ENCODE peak calls at places on chromosomes 16 and 17, in ten cellular contexts. One of them, this sample, is unnamed.

GRCh38 chr16:72073831-72074230 is 10.8 kb downstream of the HPR start:
- DNase-seq in body of pancreas: peak
- DNase-seq in mucosa of descending colon: no peak
- DNase-seq in neuronal stem cell: no peak
- DNase-seq in foreskin fibroblast: no peak
- DNase-seq in stomach: peak
- DNase-seq in heart right ventricle: peak
- DNase-seq in small intestine: no peak
- DNase-seq in PC-3: no peak
- DNase-seq in AG04449: no peak
- DNase-seq in this sample: no peak

GRCh38 chr16:75413951-75414350 is 19.4 kb downstream of the CFDP1 start:
- DNase-seq in body of pancreas: no peak
- DNase-seq in mucosa of descending colon: no peak
- DNase-seq in neuronal stem cell: no peak
- DNase-seq in foreskin fibroblast: no peak
- DNase-seq in stomach: no peak
- DNase-seq in heart right ventricle: no peak
- DNase-seq in small intestine: no peak
- DNase-seq in PC-3: no peak
- DNase-seq in AG04449: no peak
- DNase-seq in this sample: no peak

GRCh38 chr16:17269434-17269833 is 201.3 kb downstream of the XYLT1 start:
- DNase-seq in body of pancreas: no peak
- DNase-seq in mucosa of descending colon: no peak
- DNase-seq in neuronal stem cell: no peak
- DNase-seq in foreskin fibroblast: peak
- DNase-seq in stomach: no peak
- DNase-seq in heart right ventricle: no peak
- DNase-seq in small intestine: no peak
- DNase-seq in PC-3: no peak
- DNase-seq in AG04449: no peak
- DNase-seq in this sample: no peak

GRCh38 chr16:85514601-85515318 is 98.4 kb upstream of the GSE1 start:
- DNase-seq in body of pancreas: peak
- DNase-seq in mucosa of descending colon: no peak
- DNase-seq in neuronal stem cell: peak
- DNase-seq in foreskin fibroblast: peak
- DNase-seq in stomach: peak
- DNase-seq in heart right ventricle: peak
- DNase-seq in small intestine: peak
- DNase-seq in PC-3: peak
- DNase-seq in AG04449: peak
- DNase-seq in this sample: no peak

GRCh38 chr17:17874478-17874877 is 37.7 kb upstream of the SREBF1 start:
- DNase-seq in body of pancreas: no peak
- DNase-seq in mucosa of descending colon: no peak
- DNase-seq in neuronal stem cell: no peak
- DNase-seq in foreskin fibroblast: peak
- DNase-seq in stomach: no peak
- DNase-seq in heart right ventricle: no peak
- DNase-seq in small intestine: no peak
- DNase-seq in PC-3: peak
- DNase-seq in AG04449: no peak
- DNase-seq in this sample: no peak

GRCh38 chr16:24834459-24835335 is 11.1 kb upstream of the SLC5A11 start:
- DNase-seq in body of pancreas: no peak
- DNase-seq in mucosa of descending colon: peak
- DNase-seq in neuronal stem cell: no peak
- DNase-seq in foreskin fibroblast: peak
- DNase-seq in stomach: peak
- DNase-seq in heart right ventricle: no peak
- DNase-seq in small intestine: peak
- DNase-seq in PC-3: peak
- DNase-seq in AG04449: no peak
- DNase-seq in this sample: no peak

GRCh38 chr16:75402174-75402820 is 31.0 kb downstream of the CFDP1 start:
- DNase-seq in body of pancreas: no peak
- DNase-seq in mucosa of descending colon: no peak
- DNase-seq in neuronal stem cell: no peak
- DNase-seq in foreskin fibroblast: peak
- DNase-seq in stomach: no peak
- DNase-seq in heart right ventricle: no peak
- DNase-seq in small intestine: peak
- DNase-seq in PC-3: peak
- DNase-seq in AG04449: no peak
- DNase-seq in this sample: no peak

GRCh38 chr16:49947907-49948678 is 76.9 kb upstream of the CNEP1R1 start:
- DNase-seq in body of pancreas: no peak
- DNase-seq in mucosa of descending colon: no peak
- DNase-seq in neuronal stem cell: no peak
- DNase-seq in foreskin fibroblast: no peak
- DNase-seq in stomach: no peak
- DNase-seq in heart right ventricle: no peak
- DNase-seq in small intestine: no peak
- DNase-seq in PC-3: peak
- DNase-seq in AG04449: no peak
- DNase-seq in this sample: no peak

GRCh38 chr16:84543931-84544776 is 39.7 kb upstream of the MEAK7 start:
- DNase-seq in body of pancreas: no peak
- DNase-seq in mucosa of descending colon: peak
- DNase-seq in neuronal stem cell: no peak
- DNase-seq in foreskin fibroblast: no peak
- DNase-seq in stomach: no peak
- DNase-seq in heart right ventricle: no peak
- DNase-seq in small intestine: no peak
- DNase-seq in PC-3: no peak
- DNase-seq in AG04449: no peak
- DNase-seq in this sample: no peak

GRCh38 chr17:57507828-57508227 is 237.3 kb downstream of the CCDC182 start:
- DNase-seq in body of pancreas: no peak
- DNase-seq in mucosa of descending colon: no peak
- DNase-seq in neuronal stem cell: no peak
- DNase-seq in foreskin fibroblast: no peak
- DNase-seq in stomach: no peak
- DNase-seq in heart right ventricle: no peak
- DNase-seq in small intestine: no peak
- DNase-seq in PC-3: no peak
- DNase-seq in AG04449: no peak
- DNase-seq in this sample: no peak

GRCh38 chr16:49502136-49502881 is 128.7 kb downstream of the C16orf78 start:
- DNase-seq in body of pancreas: no peak
- DNase-seq in mucosa of descending colon: no peak
- DNase-seq in neuronal stem cell: no peak
- DNase-seq in foreskin fibroblast: no peak
- DNase-seq in stomach: no peak
- DNase-seq in heart right ventricle: no peak
- DNase-seq in small intestine: no peak
- DNase-seq in PC-3: no peak
- DNase-seq in AG04449: no peak
- DNase-seq in this sample: no peak

GRCh38 chr16:4463522-4464163 is 10.8 kb downstream of the NMRAL1 start:
- DNase-seq in body of pancreas: no peak
- DNase-seq in mucosa of descending colon: no peak
- DNase-seq in neuronal stem cell: no peak
- DNase-seq in foreskin fibroblast: no peak
- DNase-seq in stomach: no peak
- DNase-seq in heart right ventricle: no peak
- DNase-seq in small intestine: no peak
- DNase-seq in PC-3: peak
- DNase-seq in AG04449: no peak
- DNase-seq in this sample: no peak

GRCh38 chr16:56421976-56422669 is 3.2 kb downstream of the AMFR start:
- DNase-seq in body of pancreas: no peak
- DNase-seq in mucosa of descending colon: no peak
- DNase-seq in neuronal stem cell: no peak
- DNase-seq in foreskin fibroblast: no peak
- DNase-seq in stomach: no peak
- DNase-seq in heart right ventricle: no peak
- DNase-seq in small intestine: no peak
- DNase-seq in PC-3: no peak
- DNase-seq in AG04449: no peak
- DNase-seq in this sample: no peak

GRCh38 chr16:83307206-83307990 is 500.4 kb upstream of the HSBP1 start:
- DNase-seq in body of pancreas: no peak
- DNase-seq in mucosa of descending colon: no peak
- DNase-seq in neuronal stem cell: no peak
- DNase-seq in foreskin fibroblast: no peak
- DNase-seq in stomach: no peak
- DNase-seq in heart right ventricle: no peak
- DNase-seq in small intestine: no peak
- DNase-seq in PC-3: no peak
- DNase-seq in AG04449: no peak
- DNase-seq in this sample: no peak
- H3K4me3 ChIP-seq in body of pancreas: no peak
- H3K4me3 ChIP-seq in mucosa of descending colon: no peak
- H3K4me3 ChIP-seq in neuronal stem cell: no peak
- H3K4me3 ChIP-seq in foreskin fibroblast: no peak
- H3K4me3 ChIP-seq in stomach: no peak
- H3K4me3 ChIP-seq in heart right ventricle: no peak
- H3K4me3 ChIP-seq in small intestine: no peak
- H3K4me3 ChIP-seq in PC-3: no peak
- H3K4me3 ChIP-seq in AG04449: no peak
- H3K4me3 ChIP-seq in this sample: no peak

GRCh38 chr16:89761304-89761922 is 40.1 kb downstream of the ZNF276 start:
- DNase-seq in body of pancreas: no peak
- DNase-seq in mucosa of descending colon: no peak
- DNase-seq in neuronal stem cell: no peak
- DNase-seq in foreskin fibroblast: no peak
- DNase-seq in stomach: no peak
- DNase-seq in heart right ventricle: no peak
- DNase-seq in small intestine: peak
- DNase-seq in PC-3: no peak
- DNase-seq in AG04449: no peak
- DNase-seq in this sample: peak

GRCh38 chr16:89765292-89765810 is 44.0 kb downstream of the ZNF276 start:
- DNase-seq in body of pancreas: no peak
- DNase-seq in mucosa of descending colon: peak
- DNase-seq in neuronal stem cell: no peak
- DNase-seq in foreskin fibroblast: no peak
- DNase-seq in stomach: no peak
- DNase-seq in heart right ventricle: no peak
- DNase-seq in small intestine: peak
- DNase-seq in PC-3: no peak
- DNase-seq in AG04449: no peak
- DNase-seq in this sample: no peak

GRCh38 chr16:89759742-89760366 is 38.5 kb downstream of the ZNF276 start:
- DNase-seq in body of pancreas: no peak
- DNase-seq in mucosa of descending colon: no peak
- DNase-seq in neuronal stem cell: no peak
- DNase-seq in foreskin fibroblast: no peak
- DNase-seq in stomach: no peak
- DNase-seq in heart right ventricle: no peak
- DNase-seq in small intestine: peak
- DNase-seq in PC-3: no peak
- DNase-seq in AG04449: no peak
- DNase-seq in this sample: no peak

GRCh38 chr16:89770367-89770766 is 46.1 kb downstream of the FANCA start:
- DNase-seq in body of pancreas: no peak
- DNase-seq in mucosa of descending colon: no peak
- DNase-seq in neuronal stem cell: no peak
- DNase-seq in foreskin fibroblast: no peak
- DNase-seq in stomach: no peak
- DNase-seq in heart right ventricle: no peak
- DNase-seq in small intestine: no peak
- DNase-seq in PC-3: no peak
- DNase-seq in AG04449: no peak
- DNase-seq in this sample: no peak

GRCh38 chr16:89764711-89765201 is 43.4 kb downstream of the ZNF276 start:
- DNase-seq in body of pancreas: peak
- DNase-seq in mucosa of descending colon: peak
- DNase-seq in neuronal stem cell: no peak
- DNase-seq in foreskin fibroblast: no peak
- DNase-seq in stomach: peak
- DNase-seq in heart right ventricle: no peak
- DNase-seq in small intestine: peak
- DNase-seq in PC-3: no peak
- DNase-seq in AG04449: no peak
- DNase-seq in this sample: peak
- H3K4me3 ChIP-seq in body of pancreas: no peak
- H3K4me3 ChIP-seq in mucosa of descending colon: no peak
- H3K4me3 ChIP-seq in neuronal stem cell: no peak
- H3K4me3 ChIP-seq in foreskin fibroblast: no peak
- H3K4me3 ChIP-seq in stomach: peak
- H3K4me3 ChIP-seq in heart right ventricle: peak
- H3K4me3 ChIP-seq in small intestine: peak
- H3K4me3 ChIP-seq in PC-3: no peak
- H3K4me3 ChIP-seq in AG04449: no peak
- H3K4me3 ChIP-seq in this sample: peak

DNA sequence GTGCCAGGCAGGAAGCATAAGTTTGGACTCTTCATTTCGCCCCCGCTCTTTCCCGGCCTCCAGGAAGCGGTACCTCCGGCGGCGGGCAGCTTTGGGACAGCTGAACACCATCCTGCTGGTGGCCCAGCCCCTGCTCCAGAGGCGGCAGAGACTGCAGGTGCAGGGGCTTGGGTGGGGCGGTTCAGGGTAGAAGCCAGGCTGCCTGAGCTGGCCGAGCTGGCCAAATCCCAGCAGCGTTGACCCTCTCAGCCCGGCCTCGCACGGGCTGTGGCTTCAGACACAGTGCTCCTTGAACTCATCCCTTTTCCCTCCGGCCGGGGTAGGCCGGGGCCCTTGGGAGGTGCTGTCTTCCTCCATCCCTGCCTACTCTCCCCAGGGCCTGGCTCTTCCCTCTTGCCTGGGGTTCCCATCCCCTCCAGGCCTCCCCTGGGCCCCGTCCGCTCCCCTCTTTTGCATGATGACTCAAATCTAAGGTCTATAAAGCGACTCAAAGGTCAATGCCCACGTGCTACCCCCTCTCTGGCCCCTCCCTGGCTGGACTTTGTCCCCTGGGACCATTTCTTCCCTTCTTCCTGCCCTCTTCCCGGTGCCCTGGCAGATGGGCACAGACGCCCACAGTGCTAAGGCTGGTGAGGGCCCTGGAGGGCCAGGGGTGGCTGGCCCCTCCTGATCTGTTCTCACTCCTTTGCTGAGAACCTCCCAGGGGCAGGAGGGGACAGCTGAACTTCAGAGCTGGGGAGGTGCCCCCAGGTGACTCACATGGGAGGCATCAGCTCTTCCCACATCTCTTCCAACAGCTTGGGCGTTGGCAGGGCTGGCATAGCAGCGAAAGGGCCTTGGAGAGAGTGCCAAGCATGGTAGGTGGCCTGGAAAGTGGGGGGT is 22.7 kb downstream of the MYO15B start:
- DNase-seq in body of pancreas: no peak
- DNase-seq in mucosa of descending colon: peak
- DNase-seq in neuronal stem cell: no peak
- DNase-seq in foreskin fibroblast: peak
- DNase-seq in stomach: peak
- DNase-seq in heart right ventricle: no peak
- DNase-seq in small intestine: peak
- DNase-seq in PC-3: peak
- DNase-seq in AG04449: no peak
- DNase-seq in this sample: no peak
- H3K4me3 ChIP-seq in body of pancreas: no peak
- H3K4me3 ChIP-seq in mucosa of descending colon: no peak
- H3K4me3 ChIP-seq in neuronal stem cell: no peak
- H3K4me3 ChIP-seq in foreskin fibroblast: no peak
- H3K4me3 ChIP-seq in stomach: no peak
- H3K4me3 ChIP-seq in heart right ventricle: no peak
- H3K4me3 ChIP-seq in small intestine: peak
- H3K4me3 ChIP-seq in PC-3: no peak
- H3K4me3 ChIP-seq in AG04449: no peak
- H3K4me3 ChIP-seq in this sample: no peak

GRCh38 chr17:31580331-31581021 is 189.0 kb downstream of the RAB11FIP4 start:
- DNase-seq in body of pancreas: peak
- DNase-seq in mucosa of descending colon: no peak
- DNase-seq in neuronal stem cell: no peak
- DNase-seq in foreskin fibroblast: peak
- DNase-seq in stomach: peak
- DNase-seq in heart right ventricle: no peak
- DNase-seq in small intestine: no peak
- DNase-seq in PC-3: peak
- DNase-seq in AG04449: no peak
- DNase-seq in this sample: no peak
- H3K4me3 ChIP-seq in body of pancreas: no peak
- H3K4me3 ChIP-seq in mucosa of descending colon: no peak
- H3K4me3 ChIP-seq in neuronal stem cell: no peak
- H3K4me3 ChIP-seq in foreskin fibroblast: no peak
- H3K4me3 ChIP-seq in stomach: no peak
- H3K4me3 ChIP-seq in heart right ventricle: peak
- H3K4me3 ChIP-seq in small intestine: no peak
- H3K4me3 ChIP-seq in PC-3: peak
- H3K4me3 ChIP-seq in AG04449: no peak
- H3K4me3 ChIP-seq in this sample: no peak

This sample was measured in CD4-positive, CD25-positive, alpha-beta regulatory T cell.